ENCODE peak calls at places on chromosomes 11 and 22, in nine cellular contexts. L is T-cell; Y is OCI-LY7; K is pulmonary artery endothelial cell; Z is cardiac fibroblast; U is HFFc6; O is activated CD8-positive, alpha-beta memory T cell treated with anti-CD3 and anti-CD28 coated beads, Interleukin-2, amount 50 U/mL, for 4 hours; I is activated T-cell treated with anti-CD3 and anti-CD28 coated beads for 24 hours; R is stimulated activated CD4-positive, alpha-beta T cell treated with anti-CD3 and anti-CD28 coated beads, Interleukin-2, amount 100 ng/mL, for 48 hours. G is an unnamed sample.

GRCh38 chr11:118289411-118289810 is 15.1 kb upstream of the CD3E start:
- DNase-seq in L (no peak), Y (no peak), K (no peak), Z (no peak), U (no peak), O (no peak), I (no peak), R (no peak), G (no peak)

GRCh38 chr11:5604896-5605295 is 8.5 kb downstream of the TRIM6 start:
- DNase-seq in L (no peak), Y (no peak), K (no peak), Z (no peak), U (peak; percentile 38), O (no peak), I (no peak), R (no peak), G (no peak)

GRCh38 chr11:66988238-66988637 is 13.1 kb downstream of the C11orf86 start:
- DNase-seq in L (no peak), Y (no peak), K (no peak), Z (no peak), U (no peak), O (no peak), I (no peak), R (no peak), G (no peak)

GRCh38 chr22:43566021-43566420 is 154.2 kb downstream of the MPPED1 start:
- DNase-seq in L (no peak), Y (no peak), K (no peak), Z (no peak), U (no peak), O (no peak), I (no peak), R (no peak), G (no peak)

GRCh38 chr22:45886502-45886901 is 90.5 kb downstream of the WNT7B start:
- DNase-seq in L (no peak), Y (no peak), K (no peak), Z (no peak), U (no peak), O (no peak), I (no peak), R (no peak), G (no peak)

GRCh38 chr11:1075341-1075911 is 752 bp downstream of the MUC2 start:
- DNase-seq in L (no peak), Y (no peak), K (no peak), Z (no peak), U (no peak), O (peak; percentile 13), I (no peak), R (no peak), G (no peak)

GRCh38 chr22:48459259-48459658 is 1368.4 kb downstream of the BRD1 start:
- DNase-seq in L (no peak), Y (no peak), K (no peak), Z (no peak), U (no peak), O (no peak), I (no peak), R (no peak), G (no peak)

GRCh38 chr11:45692808-45693453 is 27.5 kb upstream of the CHST1 start:
- DNase-seq in L (no peak), Y (no peak), K (no peak), Z (no peak), U (no peak), O (no peak), I (no peak), R (no peak), G (no peak)

GRCh38 chr22:35633520-35633919 is 14.7 kb upstream of the APOL6 start:
- DNase-seq in L (no peak), Y (no peak), K (no peak), Z (no peak), U (no peak), O (no peak), I (no peak), R (no peak), G (no peak)

GRCh38 chr11:14793546-14793945 is 98.5 kb downstream of the CYP2R1 start:
- DNase-seq in L (no peak), Y (no peak), K (no peak), Z (no peak), U (no peak), O (no peak), I (no peak), R (no peak), G (peak; percentile 17)

GRCh38 chr22:46267431-46268279 is at the start of gene TTC38:
- DNase-seq in L (no peak), Y (no peak), K (peak; percentile 22), Z (peak; percentile 88), U (peak; percentile 72), O (peak; percentile 45), I (no peak), R (peak; percentile 29), G (peak; percentile 45)

GRCh38 chr22:47299879-47300697 is 537.6 kb downstream of the TBC1D22A start:
- DNase-seq in L (no peak), Y (no peak), K (no peak), Z (no peak), U (no peak), O (no peak), I (no peak), R (no peak), G (no peak)

GRCh38 chr11:87437844-87438223 is 400.1 kb downstream of the TMEM135 start:
- DNase-seq in L (no peak), Y (no peak), K (no peak), Z (no peak), U (peak; percentile 82), O (no peak), I (no peak), R (no peak), G (no peak)

GRCh38 chr11:111019931-111020381 is 225.6 kb upstream of the POU2AF2 start:
- DNase-seq in L (no peak), Y (no peak), K (no peak), Z (peak; percentile 66), U (no peak), O (no peak), I (no peak), R (no peak), G (no peak)

GRCh38 chr11:3052109-3052479 is 5.1 kb downstream of the CARS1 start:
- DNase-seq in L (no peak), Y (no peak), K (no peak), Z (no peak), U (no peak), O (no peak), I (no peak), R (no peak), G (peak; percentile 93)

GRCh38 chr11:64249563-64250405 is 1.5 kb upstream of the PLCB3 start:
- DNase-seq in L (no peak), Y (no peak), K (no peak), Z (no peak), U (no peak), O (no peak), I (no peak), R (no peak), G (peak; percentile 67)

GRCh38 chr11:78742430-78742829 is 167.8 kb upstream of the NARS2 start:
- DNase-seq in L (no peak), Y (no peak), K (no peak), Z (no peak), U (no peak), O (no peak), I (no peak), R (no peak), G (no peak)

GRCh38 chr11:65988791-65989592 is 13.0 kb downstream of the EIF1AD start:
- DNase-seq in L (peak; percentile 89), Y (peak; percentile 94), K (peak; percentile 89), Z (peak; percentile 98), U (peak; percentile 93), O (peak; percentile 90), I (peak; percentile 86), R (peak; percentile 88), G (peak; percentile 97)

GRCh38 chr22:43094551-43094950 is 5.4 kb upstream of the TTLL1 start:
- DNase-seq in L (no peak), Y (peak; percentile 65), K (no peak), Z (no peak), U (no peak), O (no peak), I (no peak), R (no peak), G (no peak)

GRCh38 chr11:67001332-67001731 is 21.6 kb upstream of the SYT12 start:
- DNase-seq in L (no peak), Y (no peak), K (no peak), Z (no peak), U (no peak), O (no peak), I (no peak), R (no peak), G (no peak)

GRCh38 chr11:4041731-4042391 is 52.7 kb upstream of the RRM1 start:
- DNase-seq in L (no peak), Y (no peak), K (no peak), Z (peak; percentile 25), U (no peak), O (no peak), I (no peak), R (no peak), G (no peak)

GRCh38 chr22:50697667-50698506 is 25.3 kb downstream of the SHANK3 start:
- DNase-seq in L (no peak), Y (no peak), K (no peak), Z (no peak), U (no peak), O (no peak), I (no peak), R (no peak), G (no peak)

GRCh38 chr11:23540101-23540561 is 679.9 kb upstream of the CCDC179 start:
- DNase-seq in L (no peak), Y (peak; percentile 33), K (peak; percentile 1), Z (peak; percentile 49), U (peak; percentile 21), O (no peak), I (no peak), R (no peak), G (peak; percentile 60)

GRCh38 chr22:28907311-28908008 is 24.1 kb downstream of the ZNRF3 start:
- DNase-seq in L (no peak), Y (no peak), K (no peak), Z (no peak), U (no peak), O (no peak), I (peak; percentile 58), R (peak; percentile 51), G (no peak)

GRCh38 chr11:8032576-8033311 is 45.6 kb downstream of the EIF3F start:
- DNase-seq in L (no peak), Y (no peak), K (no peak), Z (no peak), U (no peak), O (no peak), I (no peak), R (no peak), G (no peak)

GRCh38 chr22:37309221-37310074 is 27.1 kb downstream of the CYTH4 start:
- DNase-seq in L (peak; percentile 56), Y (peak; percentile 79), K (no peak), Z (no peak), U (no peak), O (peak; percentile 32), I (peak; percentile 19), R (no peak), G (no peak)

GRCh38 chr11:35927730-35928129 is 16.1 kb upstream of the LDLRAD3 start:
- DNase-seq in L (no peak), Y (no peak), K (no peak), Z (peak; percentile 79), U (no peak), O (no peak), I (no peak), R (no peak), G (no peak)

GRCh38 chr11:18461909-18462308 is 6.3 kb downstream of the LDHAL6A start:
- DNase-seq in L (no peak), Y (no peak), K (no peak), Z (no peak), U (no peak), O (no peak), I (no peak), R (no peak), G (no peak)

GRCh38 chr11:105960252-105961245 is 61.5 kb downstream of the MSANTD4 start:
- DNase-seq in L (no peak), Y (no peak), K (no peak), Z (no peak), U (no peak), O (no peak), I (no peak), R (no peak), G (peak; percentile 64)

GRCh38 chr11:35097814-35098213 is 41.2 kb upstream of the CD44 start:
- DNase-seq in L (no peak), Y (no peak), K (no peak), Z (no peak), U (no peak), O (no peak), I (no peak), R (no peak), G (no peak)

GRCh38 chr11:36165638-36166389 is 123.4 kb downstream of the COMMD9 start:
- DNase-seq in L (no peak), Y (no peak), K (peak; percentile 37), Z (no peak), U (no peak), O (no peak), I (no peak), R (no peak), G (peak; percentile 17)

G was measured in NCI-H2227 treated with DMSO at 0.1 percent for 48 hours.